ENCODE peak calls at places on chromosomes 11 and 22, in seven cellular contexts. One of them, this sample, is unnamed.

GRCh38 chr22:35972559-35972958 is 56.1 kb downstream of the RBFOX2 start:
- DNase-seq in brain microvascular endothelial cell: no peak
- DNase-seq in cardiac fibroblast: no peak
- DNase-seq in kidney: no peak
- DNase-seq in AG10803: peak
- DNase-seq in H1: no peak
- DNase-seq in fibroblast of pulmonary artery: no peak
- DNase-seq in this sample: no peak

GRCh38 chr11:76810151-76810853 is 27.1 kb downstream of the TSKU start:
- DNase-seq in cardiac fibroblast: peak
- DNase-seq in AG10803: peak
- DNase-seq in H1: no peak
- DNase-seq in kidney: no peak
- DNase-seq in fibroblast of pulmonary artery: peak
- DNase-seq in brain microvascular endothelial cell: peak
- DNase-seq in this sample: no peak

GRCh38 chr11:134360050-134360835 is 28.5 kb downstream of the GLB1L2 start:
- DNase-seq in brain microvascular endothelial cell: peak
- DNase-seq in H1: peak
- DNase-seq in cardiac fibroblast: peak
- DNase-seq in kidney: peak
- DNase-seq in fibroblast of pulmonary artery: peak
- DNase-seq in AG10803: peak
- DNase-seq in this sample: no peak

GRCh38 chr11:23732026-23732425 is 764.8 kb upstream of the LUZP2 start:
- DNase-seq in brain microvascular endothelial cell: peak
- DNase-seq in H1: no peak
- DNase-seq in fibroblast of pulmonary artery: peak
- DNase-seq in AG10803: no peak
- DNase-seq in kidney: no peak
- DNase-seq in cardiac fibroblast: no peak
- DNase-seq in this sample: no peak

GRCh38 chr11:120335928-120336640 is at the start of gene ARHGEF12:
- DNase-seq in brain microvascular endothelial cell: peak
- DNase-seq in fibroblast of pulmonary artery: peak
- DNase-seq in kidney: peak
- DNase-seq in AG10803: peak
- DNase-seq in cardiac fibroblast: peak
- DNase-seq in H1: peak
- DNase-seq in this sample: peak

GRCh38 chr11:62614275-62614674 is 1.2 kb downstream of the ROM1 start:
- DNase-seq in cardiac fibroblast: no peak
- DNase-seq in kidney: peak
- DNase-seq in H1: no peak
- DNase-seq in brain microvascular endothelial cell: no peak
- DNase-seq in fibroblast of pulmonary artery: no peak
- DNase-seq in AG10803: no peak
- DNase-seq in this sample: no peak

GRCh38 chr11:61075891-61076290 is 26.4 kb upstream of the CD5 start:
- DNase-seq in kidney: no peak
- DNase-seq in brain microvascular endothelial cell: peak
- DNase-seq in H1: no peak
- DNase-seq in cardiac fibroblast: peak
- DNase-seq in AG10803: peak
- DNase-seq in fibroblast of pulmonary artery: peak
- DNase-seq in this sample: peak

GRCh38 chr11:102974552-102975280 is 19.2 kb upstream of the MMP13 start:
- DNase-seq in cardiac fibroblast: peak
- DNase-seq in brain microvascular endothelial cell: peak
- DNase-seq in kidney: no peak
- DNase-seq in AG10803: peak
- DNase-seq in H1: no peak
- DNase-seq in fibroblast of pulmonary artery: peak
- DNase-seq in this sample: no peak

GRCh38 chr11:82890941-82891340 is 9.3 kb downstream of the PRCP start:
- DNase-seq in AG10803: no peak
- DNase-seq in H1: no peak
- DNase-seq in brain microvascular endothelial cell: no peak
- DNase-seq in cardiac fibroblast: no peak
- DNase-seq in fibroblast of pulmonary artery: no peak
- DNase-seq in kidney: no peak
- DNase-seq in this sample: no peak

GRCh38 chr11:73270855-73271477 is 1.2 kb upstream of the P2RY6 start:
- DNase-seq in H1: no peak
- DNase-seq in brain microvascular endothelial cell: no peak
- DNase-seq in cardiac fibroblast: no peak
- DNase-seq in AG10803: no peak
- DNase-seq in kidney: no peak
- DNase-seq in fibroblast of pulmonary artery: no peak
- DNase-seq in this sample: no peak

GRCh38 chr11:62024975-62025374 is 57.5 kb upstream of the FTH1 start:
- DNase-seq in brain microvascular endothelial cell: no peak
- DNase-seq in AG10803: peak
- DNase-seq in kidney: no peak
- DNase-seq in cardiac fibroblast: no peak
- DNase-seq in fibroblast of pulmonary artery: peak
- DNase-seq in H1: no peak
- DNase-seq in this sample: no peak

GRCh38 chr11:131391161-131391560 is 20.7 kb downstream of the NTM start:
- DNase-seq in brain microvascular endothelial cell: no peak
- DNase-seq in kidney: no peak
- DNase-seq in fibroblast of pulmonary artery: no peak
- DNase-seq in H1: no peak
- DNase-seq in AG10803: no peak
- DNase-seq in cardiac fibroblast: no peak
- DNase-seq in this sample: no peak

GRCh38 chr11:59692915-59693314 is 20.7 kb downstream of the OR10V1 start:
- DNase-seq in brain microvascular endothelial cell: no peak
- DNase-seq in AG10803: no peak
- DNase-seq in fibroblast of pulmonary artery: no peak
- DNase-seq in cardiac fibroblast: no peak
- DNase-seq in H1: no peak
- DNase-seq in kidney: no peak
- DNase-seq in this sample: no peak

GRCh38 chr22:24776525-24776924 is 2.0 kb upstream of the PIWIL3 start:
- DNase-seq in brain microvascular endothelial cell: no peak
- DNase-seq in fibroblast of pulmonary artery: no peak
- DNase-seq in AG10803: no peak
- DNase-seq in cardiac fibroblast: no peak
- DNase-seq in H1: no peak
- DNase-seq in kidney: no peak
- DNase-seq in this sample: no peak

GRCh38 chr22:47406896-47407295 is 644.4 kb downstream of the TBC1D22A start:
- DNase-seq in AG10803: no peak
- DNase-seq in fibroblast of pulmonary artery: no peak
- DNase-seq in kidney: peak
- DNase-seq in H1: no peak
- DNase-seq in cardiac fibroblast: no peak
- DNase-seq in brain microvascular endothelial cell: no peak
- DNase-seq in this sample: no peak

GRCh38 chr11:134074766-134075165 is 5.9 kb downstream of the JAM3 start:
- DNase-seq in brain microvascular endothelial cell: no peak
- DNase-seq in H1: no peak
- DNase-seq in cardiac fibroblast: no peak
- DNase-seq in fibroblast of pulmonary artery: no peak
- DNase-seq in kidney: no peak
- DNase-seq in AG10803: no peak
- DNase-seq in this sample: no peak

GRCh38 chr11:70732493-70733206 is 334.3 kb downstream of the CTTN start:
- DNase-seq in fibroblast of pulmonary artery: no peak
- DNase-seq in kidney: peak
- DNase-seq in cardiac fibroblast: no peak
- DNase-seq in brain microvascular endothelial cell: no peak
- DNase-seq in AG10803: no peak
- DNase-seq in H1: no peak
- DNase-seq in this sample: no peak

GRCh38 chr11:35313066-35313765 is 106.1 kb downstream of the SLC1A2 start:
- DNase-seq in fibroblast of pulmonary artery: no peak
- DNase-seq in brain microvascular endothelial cell: no peak
- DNase-seq in cardiac fibroblast: no peak
- DNase-seq in kidney: no peak
- DNase-seq in AG10803: no peak
- DNase-seq in H1: no peak
- DNase-seq in this sample: no peak

GRCh38 chr11:124108158-124108557 is 7.1 kb upstream of the VWA5A start:
- DNase-seq in fibroblast of pulmonary artery: peak
- DNase-seq in cardiac fibroblast: peak
- DNase-seq in AG10803: no peak
- DNase-seq in H1: no peak
- DNase-seq in kidney: no peak
- DNase-seq in brain microvascular endothelial cell: no peak
- DNase-seq in this sample: no peak

GRCh38 chr11:454801-455565 is 4.9 kb downstream of the PTDSS2 start:
- DNase-seq in brain microvascular endothelial cell: no peak
- DNase-seq in fibroblast of pulmonary artery: no peak
- DNase-seq in H1: no peak
- DNase-seq in cardiac fibroblast: no peak
- DNase-seq in AG10803: no peak
- DNase-seq in kidney: peak
- DNase-seq in this sample: no peak

GRCh38 chr11:456533-456932 is 6.5 kb downstream of the PTDSS2 start:
- DNase-seq in H1: no peak
- DNase-seq in cardiac fibroblast: no peak
- DNase-seq in kidney: peak
- DNase-seq in fibroblast of pulmonary artery: no peak
- DNase-seq in brain microvascular endothelial cell: no peak
- DNase-seq in AG10803: no peak
- DNase-seq in this sample: no peak

GRCh38 chr11:457071-457760 is 7.1 kb downstream of the PTDSS2 start:
- DNase-seq in fibroblast of pulmonary artery: no peak
- DNase-seq in cardiac fibroblast: no peak
- DNase-seq in kidney: peak
- DNase-seq in AG10803: no peak
- DNase-seq in brain microvascular endothelial cell: no peak
- DNase-seq in H1: no peak
- DNase-seq in this sample: no peak

GRCh38 chr11:454043-454442 is 4.0 kb downstream of the PTDSS2 start:
- DNase-seq in AG10803: no peak
- DNase-seq in brain microvascular endothelial cell: no peak
- DNase-seq in kidney: no peak
- DNase-seq in fibroblast of pulmonary artery: no peak
- DNase-seq in H1: no peak
- DNase-seq in cardiac fibroblast: no peak
- DNase-seq in this sample: no peak

GRCh38 chr11:455566-456147 is 5.6 kb downstream of the PTDSS2 start:
- DNase-seq in kidney: peak
- DNase-seq in fibroblast of pulmonary artery: no peak
- DNase-seq in H1: no peak
- DNase-seq in AG10803: no peak
- DNase-seq in brain microvascular endothelial cell: no peak
- DNase-seq in cardiac fibroblast: no peak
- DNase-seq in this sample: no peak
- TF ChIP-seq CTCF in kidney: no peak
- TF ChIP-seq CTCF in fibroblast of pulmonary artery: no peak
- TF ChIP-seq CTCF in H1: no peak
- TF ChIP-seq CTCF in AG10803: no peak
- TF ChIP-seq CTCF in brain microvascular endothelial cell: no peak
- TF ChIP-seq CTCF in cardiac fibroblast: no peak
- TF ChIP-seq CTCF in this sample: no peak

GRCh38 chr11:33829430-33830141 is 55.3 kb upstream of the FBXO3 start:
- DNase-seq in fibroblast of pulmonary artery: peak
- DNase-seq in brain microvascular endothelial cell: peak
- DNase-seq in cardiac fibroblast: peak
- DNase-seq in AG10803: peak
- DNase-seq in H1: peak
- DNase-seq in kidney: no peak
- DNase-seq in this sample: peak
- H3K4me3 ChIP-seq in fibroblast of pulmonary artery: peak
- H3K4me3 ChIP-seq in brain microvascular endothelial cell: peak
- H3K4me3 ChIP-seq in cardiac fibroblast: peak
- H3K4me3 ChIP-seq in AG10803: peak
- H3K4me3 ChIP-seq in H1: peak
- H3K4me3 ChIP-seq in kidney: peak
- H3K4me3 ChIP-seq in this sample: peak

GRCh38 chr11:8180469-8180868 is 11.6 kb upstream of the RIC3 start:
- DNase-seq in AG10803: no peak
- DNase-seq in brain microvascular endothelial cell: no peak
- DNase-seq in kidney: no peak
- DNase-seq in fibroblast of pulmonary artery: no peak
- DNase-seq in H1: peak
- DNase-seq in cardiac fibroblast: no peak
- DNase-seq in this sample: no peak
- TF ChIP-seq CTCF in AG10803: no peak
- TF ChIP-seq CTCF in brain microvascular endothelial cell: no peak
- TF ChIP-seq CTCF in kidney: no peak
- TF ChIP-seq CTCF in fibroblast of pulmonary artery: no peak
- TF ChIP-seq CTCF in H1: peak
- TF ChIP-seq CTCF in cardiac fibroblast: no peak
- TF ChIP-seq CTCF in this sample: no peak

GRCh38 chr11:66637557-66638176 is 836 bp upstream of the RBM4 start:
- DNase-seq in H1: no peak
- DNase-seq in kidney: no peak
- DNase-seq in AG10803: no peak
- DNase-seq in cardiac fibroblast: no peak
- DNase-seq in brain microvascular endothelial cell: no peak
- DNase-seq in fibroblast of pulmonary artery: no peak
- DNase-seq in this sample: no peak
- H3K4me3 ChIP-seq in H1: peak
- H3K4me3 ChIP-seq in kidney: peak
- H3K4me3 ChIP-seq in AG10803: peak
- H3K4me3 ChIP-seq in cardiac fibroblast: peak
- H3K4me3 ChIP-seq in brain microvascular endothelial cell: peak
- H3K4me3 ChIP-seq in fibroblast of pulmonary artery: peak
- H3K4me3 ChIP-seq in this sample: peak

GRCh38 chr22:17888855-17889254 is 114.6 kb upstream of the BID start:
- DNase-seq in fibroblast of pulmonary artery: peak
- DNase-seq in cardiac fibroblast: peak
- DNase-seq in AG10803: peak
- DNase-seq in brain microvascular endothelial cell: peak
- DNase-seq in H1: peak
- DNase-seq in kidney: no peak
- DNase-seq in this sample: no peak
- TF ChIP-seq CTCF in fibroblast of pulmonary artery: peak
- TF ChIP-seq CTCF in cardiac fibroblast: no peak
- TF ChIP-seq CTCF in AG10803: peak
- TF ChIP-seq CTCF in brain microvascular endothelial cell: peak
- TF ChIP-seq CTCF in H1: peak
- TF ChIP-seq CTCF in kidney: no peak
- TF ChIP-seq CTCF in this sample: peak

GRCh38 chr11:22193348-22194051 is 615 bp downstream of the ANO5 start:
- DNase-seq in H1: peak
- DNase-seq in fibroblast of pulmonary artery: no peak
- DNase-seq in brain microvascular endothelial cell: no peak
- DNase-seq in cardiac fibroblast: no peak
- DNase-seq in kidney: peak
- DNase-seq in AG10803: no peak
- DNase-seq in this sample: no peak
- H3K4me3 ChIP-seq in H1: peak
- H3K4me3 ChIP-seq in fibroblast of pulmonary artery: peak
- H3K4me3 ChIP-seq in brain microvascular endothelial cell: peak
- H3K4me3 ChIP-seq in cardiac fibroblast: no peak
- H3K4me3 ChIP-seq in kidney: peak
- H3K4me3 ChIP-seq in AG10803: no peak
- H3K4me3 ChIP-seq in this sample: no peak